ENCODE peak calls at places on chromosomes 12 and 14, in four cellular contexts. P is stimulated activated CD4-positive, alpha-beta T cell treated with anti-CD3 and anti-CD28 coated beads, TNF-alpha, amount 100 ng/mL, for 48 hours; B is dermis blood vessel endothelial cell; O is NCI-H1105. R is an unnamed sample.

GRCh38 chr14:71498151-71498734 is 434.0 kb upstream of the RGS6 start:
- DNase-seq in P (no peak), B (no peak), O (no peak), R (no peak)

GRCh38 chr14:68757618-68758081 is 35.2 kb downstream of the ZFP36L1 start:
- DNase-seq in P (no peak), B (peak), O (no peak), R (no peak)

GRCh38 chr14:21526672-21527319 is 650 bp upstream of the SALL2 start:
- DNase-seq in P (no peak), B (no peak), O (peak), R (no peak)

GRCh38 chr14:72952171-72952570 is 25.9 kb downstream of the DCAF4 start:
- DNase-seq in P (no peak), B (no peak), O (no peak), R (no peak)

GRCh38 chr12:12315838-12316237 is 34.2 kb downstream of the MANSC1 start:
- DNase-seq in P (no peak), B (no peak), O (no peak), R (no peak)

GRCh38 chr14:88541324-88541723 is 13.5 kb downstream of the PTPN21 start:
- DNase-seq in P (no peak), B (peak), O (no peak), R (no peak)

GRCh38 chr12:53207042-53207441 is at the start of gene ITGB7:
- DNase-seq in P (no peak), B (no peak), O (no peak), R (peak)

GRCh38 chr12:119988788-119989618 is at the start of gene BICDL1:
- DNase-seq in P (peak), B (peak), O (peak), R (peak)

GRCh38 chr12:45244561-45245348 is 28.9 kb downstream of the ANO6 start:
- DNase-seq in P (no peak), B (no peak), O (no peak), R (no peak)

GRCh38 chr12:76480800-76481199 is 78.8 kb downstream of the OSBPL8 start:
- DNase-seq in P (no peak), B (peak), O (no peak), R (no peak)

R was measured in T-helper 9 cell.